ENCODE peak calls at places on chromosome 16, in nine cellular contexts. O is AG10803, A is left ventricle myocardium inferior, Z is cardiac muscle cell, R is fibroblast of lung, T is PC-3, B is fibroblast of villous mesenchyme, W is epithelial cell of esophagus, D is GM12865. F is an unnamed sample.

GRCh38 chr16:88985521-88985920 is 8.5 kb upstream of the CBFA2T3 start:
- DNase-seq in R (no peak), D (no peak), T (no peak), A (no peak), B (no peak), Z (no peak), W (no peak), O (no peak), F (no peak)

GRCh38 chr16:67632415-67633172 is 12.3 kb upstream of the CARMIL2 start:
- DNase-seq in B (peak), A (peak), D (no peak), T (no peak), O (peak), Z (peak), R (no peak), W (peak), F (peak)

GRCh38 chr16:10827691-10828341 is 9.2 kb upstream of the TVP23A start:
- DNase-seq in D (no peak), A (peak), R (peak), W (peak), B (peak), Z (peak), T (peak), O (peak), F (peak)

GRCh38 chr16:88505405-88506082 is 52.5 kb downstream of the ZFPM1 start:
- DNase-seq in W (peak), O (no peak), Z (peak), A (no peak), R (no peak), B (peak), D (peak), T (peak), F (no peak)

GRCh38 chr16:65776639-65777183 is 589.8 kb upstream of the CDH5 start:
- DNase-seq in A (no peak), Z (no peak), T (no peak), B (no peak), R (no peak), D (no peak), O (no peak), W (no peak), F (no peak)

GRCh38 chr16:82936941-82937551 is 310.3 kb downstream of the CDH13 start:
- DNase-seq in B (peak), O (peak), Z (peak), T (no peak), D (no peak), R (peak), A (no peak), W (peak), F (peak)

GRCh38 chr16:74888227-74888862 is 96.6 kb downstream of the WDR59 start:
- DNase-seq in D (no peak), T (no peak), W (peak), Z (no peak), A (no peak), B (no peak), R (no peak), O (no peak), F (no peak)

GRCh38 chr16:12162586-12162985 is 186.1 kb downstream of the SNX29 start:
- DNase-seq in W (no peak), R (no peak), Z (no peak), D (no peak), T (no peak), A (no peak), B (no peak), O (no peak), F (no peak)

GRCh38 chr16:70688266-70688742 is 2.5 kb upstream of the MTSS2 start:
- DNase-seq in D (no peak), Z (peak), R (peak), W (no peak), B (peak), O (peak), A (peak), T (no peak), F (no peak)

GRCh38 chr16:3780570-3780969 is 63.2 kb upstream of the TRAP1 start:
- DNase-seq in B (no peak), W (peak), R (peak), T (peak), O (peak), A (no peak), D (peak), Z (no peak), F (peak)

GRCh38 chr16:30395155-30395991 is at the start of gene ZNF48:
- DNase-seq in B (peak), W (peak), A (peak), T (peak), D (peak), O (peak), Z (peak), R (peak), F (peak)

GRCh38 chr16:23229714-23230113 is 47.2 kb downstream of the SCNN1G start:
- DNase-seq in O (no peak), B (no peak), W (peak), R (no peak), A (no peak), Z (no peak), D (no peak), T (peak), F (no peak)

GRCh38 chr16:11198817-11199216 is 57.2 kb downstream of the SOCS1 start:
- DNase-seq in D (no peak), Z (no peak), T (peak), A (no peak), B (no peak), R (no peak), W (peak), O (no peak), F (no peak)

GRCh38 chr16:69217433-69217832 is 30.5 kb downstream of the SNTB2 start:
- DNase-seq in Z (peak), O (peak), R (peak), D (no peak), B (peak), A (no peak), T (peak), W (peak), F (peak)

GRCh38 chr16:22789281-22789945 is 24.5 kb upstream of the HS3ST2 start:
- DNase-seq in A (no peak), R (no peak), T (peak), O (no peak), D (no peak), Z (no peak), W (peak), B (no peak), F (no peak)

GRCh38 chr16:78161023-78161729 is 61.7 kb downstream of the WWOX start:
- DNase-seq in Z (no peak), W (no peak), T (no peak), O (no peak), B (no peak), A (no peak), D (no peak), R (no peak), F (no peak)

GRCh38 chr16:72837846-72838661 is 209.9 kb downstream of the ZFHX3 start:
- DNase-seq in B (no peak), T (no peak), D (no peak), W (no peak), O (no peak), R (peak), A (no peak), Z (no peak), F (peak)

GRCh38 chr16:88978608-88979346 is 1.8 kb upstream of the CBFA2T3 start:
- DNase-seq in D (peak), B (no peak), T (no peak), R (no peak), A (no peak), Z (no peak), W (no peak), O (no peak), F (no peak)

GRCh38 chr16:29315916-29316517 is 90.5 kb downstream of the NPIPB11 start:
- DNase-seq in A (no peak), O (no peak), Z (no peak), W (no peak), B (no peak), R (no peak), T (peak), D (no peak), F (no peak)

GRCh38 chr16:69286941-69287713 is 24.0 kb upstream of the VPS4A start:
- DNase-seq in Z (peak), O (peak), R (peak), D (peak), T (peak), A (peak), W (peak), B (peak), F (peak)

GRCh38 chr16:12067714-12068401 is 91.3 kb downstream of the SNX29 start:
- DNase-seq in D (peak), A (no peak), W (peak), T (peak), B (peak), Z (peak), R (peak), O (peak), F (peak)

GRCh38 chr16:77408607-77409006 is 26.2 kb downstream of the ADAMTS18 start:
- DNase-seq in Z (no peak), R (no peak), O (no peak), D (peak), A (no peak), B (no peak), T (no peak), W (no peak), F (no peak)

GRCh38 chr16:84600343-84601229 is 17.3 kb downstream of the COTL1 start:
- DNase-seq in Z (peak), T (no peak), R (peak), W (no peak), A (no peak), O (no peak), D (peak), B (peak), F (peak)

GRCh38 chr16:55502801-55503366 is 6.0 kb upstream of the LPCAT2 start:
- DNase-seq in R (peak), A (peak), D (no peak), W (no peak), O (peak), T (peak), B (peak), Z (peak), F (peak)

GRCh38 chr16:68190099-68190498 is 45.8 kb downstream of the ESRP2 start:
- DNase-seq in B (peak), D (no peak), R (no peak), Z (no peak), W (no peak), A (no peak), T (no peak), O (peak), F (no peak)

GRCh38 chr16:20612551-20613470 is 36.6 kb upstream of the ACSM2B start:
- DNase-seq in B (no peak), Z (peak), O (no peak), A (peak), T (no peak), R (no peak), W (no peak), D (no peak), F (no peak)

GRCh38 chr16:89442588-89442987 is 47.8 kb downstream of the ANKRD11 start:
- DNase-seq in B (peak), O (no peak), Z (no peak), R (no peak), T (no peak), W (no peak), A (no peak), D (no peak), F (no peak)

GRCh38 chr16:88681709-88682451 is 4.4 kb downstream of the SNAI3 start:
- DNase-seq in Z (peak), B (no peak), W (no peak), D (peak), A (peak), R (peak), T (no peak), O (no peak), F (no peak)

GRCh38 chr16:71900336-71900735 is 5.0 kb downstream of the IST1 start:
- DNase-seq in A (no peak), Z (peak), O (no peak), D (peak), W (no peak), T (no peak), B (peak), R (peak), F (no peak)

GRCh38 chr16:14321542-14321941 is 250.4 kb downstream of the MRTFB start:
- DNase-seq in R (no peak), O (no peak), T (no peak), W (no peak), B (no peak), Z (no peak), A (peak), D (no peak), F (no peak)

GRCh38 chr16:51359141-51359960 is 208.3 kb upstream of the SALL1 start:
- DNase-seq in W (no peak), D (no peak), A (peak), O (peak), T (no peak), Z (no peak), B (peak), R (peak), F (peak)

GRCh38 chr16:28538733-28539596 is at the start of gene NUPR1:
- DNase-seq in Z (peak), W (peak), D (no peak), A (peak), R (peak), B (peak), O (peak), T (peak), F (peak)

GRCh38 chr16:89987169-89987568 is 32.1 kb downstream of the DBNDD1 start:
- DNase-seq in R (no peak), A (no peak), D (no peak), O (no peak), W (no peak), Z (no peak), T (no peak), B (no peak), F (no peak)

GRCh38 chr16:67781548-67781921 is 24.8 kb downstream of the RANBP10 start:
- DNase-seq in O (no peak), R (peak), T (no peak), D (peak), W (no peak), A (no peak), B (no peak), Z (no peak), F (no peak)

GRCh38 chr16:51657844-51658243 is 506.8 kb upstream of the SALL1 start:
- DNase-seq in D (no peak), O (no peak), Z (no peak), W (no peak), T (no peak), R (no peak), A (no peak), B (no peak), F (no peak)

GRCh38 chr16:68287276-68288251 is 23.2 kb downstream of the SLC7A6OS start:
- DNase-seq in Z (peak), O (peak), W (peak), D (no peak), B (peak), R (peak), A (peak), T (peak), F (peak)

GRCh38 chr16:47198180-47198575 is 54.4 kb upstream of the NETO2 start:
- DNase-seq in A (no peak), W (peak), B (no peak), R (no peak), T (peak), D (no peak), Z (peak), O (no peak), F (no peak)

GRCh38 chr16:84995666-84996065 is 15.7 kb downstream of the ZDHHC7 start:
- DNase-seq in B (no peak), A (no peak), D (no peak), Z (no peak), O (no peak), R (no peak), T (no peak), W (peak), F (no peak)

GRCh38 chr16:57530104-57530522 is 6.3 kb downstream of the CCDC102A start:
- DNase-seq in O (peak), Z (peak), R (peak), W (peak), B (peak), A (peak), D (peak), T (peak), F (peak)
- H3K4me3 ChIP-seq in O (no peak), Z (no peak), R (no peak), W (no peak), B (no peak), A (no peak), D (no peak), T (no peak), F (no peak)

GRCh38 chr16:48539485-48540221 is 70.3 kb downstream of the N4BP1 start:
- DNase-seq in Z (no peak), A (no peak), O (no peak), W (no peak), B (no peak), T (no peak), R (no peak), D (no peak), F (no peak)

GRCh38 chr16:48540222-48540900 is 69.6 kb downstream of the N4BP1 start:
- DNase-seq in W (no peak), O (no peak), A (no peak), B (no peak), D (no peak), R (no peak), T (no peak), Z (no peak), F (no peak)

GRCh38 chr16:48537909-48538745 is 71.9 kb downstream of the N4BP1 start:
- DNase-seq in B (peak), R (no peak), W (peak), O (peak), Z (peak), D (no peak), A (peak), T (no peak), F (no peak)

GRCh38 chr16:48537275-48537674 is 72.7 kb downstream of the N4BP1 start:
- DNase-seq in B (no peak), R (no peak), D (peak), Z (no peak), A (no peak), O (no peak), W (peak), T (no peak), F (no peak)

DNA sequence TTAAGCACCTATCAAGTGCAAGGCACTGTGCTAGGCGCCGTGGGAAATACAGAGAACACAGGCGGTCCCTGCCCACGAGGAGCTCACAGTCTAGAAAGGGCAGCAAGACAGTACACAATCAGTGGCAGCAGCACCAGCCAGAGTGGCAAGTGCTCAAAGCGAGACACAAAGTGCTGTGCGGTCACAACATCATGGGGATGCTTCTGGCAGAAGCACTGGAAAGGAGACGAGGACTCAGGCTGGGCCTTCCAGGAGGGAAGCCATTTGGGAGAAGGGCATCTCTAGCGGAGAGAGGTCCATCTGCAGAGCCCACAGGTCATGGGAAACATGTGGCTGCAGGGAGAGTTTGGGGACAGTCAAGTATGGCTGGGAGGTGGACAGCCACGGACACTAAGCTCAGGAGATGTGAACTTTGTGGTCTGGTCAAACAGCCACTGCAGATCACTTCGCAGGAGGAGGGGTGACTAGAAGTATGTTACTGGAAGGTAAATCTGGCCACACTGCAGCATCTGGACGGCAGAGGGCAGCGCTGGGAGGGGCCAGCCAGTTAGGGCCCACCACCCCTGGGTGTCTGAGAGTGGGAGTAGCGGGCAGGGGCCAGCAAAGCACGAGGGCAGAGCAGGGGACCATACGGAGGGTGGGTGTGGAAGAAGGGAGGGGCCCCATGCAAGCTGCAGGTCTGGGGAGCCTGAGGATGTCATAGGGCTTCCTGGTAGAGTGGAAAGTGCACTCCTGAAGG is 71.1 kb downstream of the N4BP1 start:
- DNase-seq in R (no peak), D (no peak), B (peak), T (no peak), O (no peak), W (no peak), A (no peak), Z (no peak), F (no peak)
- TF ChIP-seq CTCF in R (peak), D (no peak), B (peak), T (no peak), O (peak), W (peak), A (peak), Z (peak), F (peak)

GRCh38 chr16:56632848-56633365 is 448 bp downstream of the MT1M start:
- DNase-seq in D (no peak), Z (no peak), O (no peak), B (no peak), A (no peak), W (no peak), R (no peak), T (no peak), F (no peak)
- H3K4me3 ChIP-seq in D (no peak), Z (peak), O (peak), B (peak), A (peak), W (no peak), R (peak), T (peak), F (peak)

DNA sequence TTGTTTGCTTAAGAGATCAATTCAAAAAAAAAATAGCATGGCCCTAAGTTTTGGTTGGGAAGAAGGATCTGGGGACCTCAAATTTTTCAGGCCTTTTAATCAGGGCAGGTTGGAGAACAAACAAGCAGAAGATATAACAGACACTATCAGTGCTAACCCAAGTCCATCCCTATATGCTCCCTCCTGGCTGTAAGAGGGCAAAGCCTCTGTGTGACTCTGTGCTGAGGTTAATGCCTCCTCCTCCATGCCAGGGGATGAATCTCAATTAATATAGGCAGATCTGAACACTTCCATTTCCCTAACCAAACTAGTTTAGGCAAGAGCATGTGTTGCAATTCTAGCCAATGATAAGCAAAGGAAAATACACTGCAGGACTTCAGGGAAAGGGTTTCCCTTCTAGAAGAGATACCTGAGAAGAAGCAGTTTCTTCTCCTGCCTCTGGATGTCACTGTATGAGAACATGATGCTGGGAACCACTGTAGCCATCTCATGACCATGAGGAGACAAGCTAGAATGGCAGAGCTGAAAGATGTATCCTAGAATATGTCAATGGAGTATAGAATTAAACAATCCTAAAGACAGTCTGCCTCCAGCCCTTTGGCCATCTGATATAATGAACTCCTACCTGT is 76.0 kb downstream of the CHD9NB start:
- DNase-seq in Z (peak), W (peak), O (peak), T (peak), D (peak), R (peak), A (no peak), B (peak), F (peak)
- TF ChIP-seq CTCF in Z (peak), W (peak), O (peak), T (peak), D (peak), R (peak), A (peak), B (peak), F (peak)